ENCODE peak calls at places on chromosomes 11 and 22, in ten cellular contexts. I is NCI-H1436 treated with DMSO at 0.1 percent for 48 hours; H is left colon; G is HT1080; N is effector memory CD4-positive, alpha-beta T cell; A is NCI-H2081 treated with DMSO at 0.1 percent for 48 hours; L is sciatic nerve; F is AG08395; P is fibroblast of lung; C is HFFc6. E is an unnamed sample.

GRCh38 chr11:128021304-128022006 is 565.9 kb downstream of the ETS1 start:
- DNase-seq in I (no peak), H (no peak), G (peak), N (no peak), A (no peak), L (no peak), F (peak), P (peak), C (peak), E (no peak)

GRCh38 chr11:63459586-63459985 is 31.4 kb downstream of the PLAAT5 start:
- DNase-seq in I (no peak), H (no peak), G (peak), N (no peak), A (no peak), L (no peak), F (no peak), P (no peak), C (no peak), E (peak)

GRCh38 chr11:78698612-78699011 is 123.9 kb upstream of the NARS2 start:
- DNase-seq in I (no peak), H (no peak), G (peak), N (no peak), A (no peak), L (peak), F (peak), P (peak), C (peak), E (peak)

GRCh38 chr11:72493426-72494108 is 59.2 kb upstream of the CLPB start:
- DNase-seq in I (no peak), H (no peak), G (no peak), N (no peak), A (no peak), L (no peak), F (no peak), P (peak), C (no peak), E (no peak)

GRCh38 chr11:33321483-33321882 is 64.3 kb downstream of the HIPK3 start:
- DNase-seq in I (no peak), H (no peak), G (no peak), N (no peak), A (no peak), L (no peak), F (no peak), P (no peak), C (no peak), E (no peak)

GRCh38 chr11:16086229-16086628 is 270.1 kb downstream of the SOX6 start:
- DNase-seq in I (no peak), H (no peak), G (no peak), N (no peak), A (no peak), L (no peak), F (no peak), P (peak), C (no peak), E (no peak)

GRCh38 chr11:88375927-88376470 is 38.5 kb upstream of the CTSC start:
- DNase-seq in I (no peak), H (no peak), G (no peak), N (no peak), A (no peak), L (no peak), F (no peak), P (no peak), C (no peak), E (no peak)

GRCh38 chr11:117654856-117655255 is 142.2 kb downstream of the DSCAML1 start:
- DNase-seq in I (no peak), H (no peak), G (no peak), N (no peak), A (no peak), L (no peak), F (no peak), P (no peak), C (no peak), E (no peak)

GRCh38 chr11:75262961-75263852 is 22.6 kb downstream of the TPBGL start:
- DNase-seq in I (no peak), H (no peak), G (no peak), N (no peak), A (no peak), L (peak), F (no peak), P (no peak), C (no peak), E (no peak)

GRCh38 chr11:69344570-69345145 is 50.7 kb downstream of the MYEOV start:
- DNase-seq in I (no peak), H (no peak), G (no peak), N (no peak), A (no peak), L (peak), F (no peak), P (no peak), C (no peak), E (no peak)

GRCh38 chr11:79428406-79428805 is 12.4 kb downstream of the TENM4 start:
- DNase-seq in I (no peak), H (no peak), G (no peak), N (no peak), A (no peak), L (no peak), F (peak), P (peak), C (peak), E (no peak)

GRCh38 chr11:13486926-13487660 is 8.7 kb downstream of the PTH start:
- DNase-seq in I (no peak), H (peak), G (peak), N (peak), A (no peak), L (peak), F (no peak), P (no peak), C (no peak), E (no peak)

GRCh38 chr11:133893381-133893780 is 48.1 kb upstream of the SPATA19 start:
- DNase-seq in I (no peak), H (no peak), G (no peak), N (no peak), A (no peak), L (no peak), F (no peak), P (no peak), C (no peak), E (no peak)

GRCh38 chr22:24564376-24565058 is 8.7 kb downstream of the SNRPD3 start:
- DNase-seq in I (no peak), H (no peak), G (no peak), N (no peak), A (no peak), L (no peak), F (no peak), P (no peak), C (no peak), E (no peak)

GRCh38 chr11:118634435-118635236 is 27.2 kb downstream of the PHLDB1 start:
- DNase-seq in I (no peak), H (peak), G (no peak), N (no peak), A (peak), L (peak), F (peak), P (peak), C (no peak), E (no peak)

GRCh38 chr22:24153353-24153752 is 27.9 kb upstream of the SUSD2 start:
- DNase-seq in I (no peak), H (peak), G (peak), N (no peak), A (no peak), L (no peak), F (no peak), P (peak), C (peak), E (peak)

GRCh38 chr22:21753374-21754111 is 17.9 kb upstream of the YPEL1 start:
- DNase-seq in I (no peak), H (no peak), G (no peak), N (no peak), A (no peak), L (no peak), F (no peak), P (no peak), C (no peak), E (no peak)

GRCh38 chr11:20609727-20610707 is 10.6 kb downstream of the SLC6A5 start:
- DNase-seq in I (peak), H (peak), G (peak), N (peak), A (peak), L (peak), F (peak), P (peak), C (peak), E (peak)

GRCh38 chr11:121741954-121742361 is 289.2 kb upstream of the SORL1-AS1 start:
- DNase-seq in I (no peak), H (peak), G (no peak), N (no peak), A (no peak), L (peak), F (peak), P (peak), C (no peak), E (no peak)

GRCh38 chr11:10984250-10984649 is 126.4 kb upstream of the ZBED5 start:
- DNase-seq in I (no peak), H (no peak), G (no peak), N (no peak), A (no peak), L (no peak), F (no peak), P (no peak), C (no peak), E (no peak)

GRCh38 chr11:12100886-12101285 is 9.5 kb upstream of the MICAL2 start:
- DNase-seq in I (no peak), H (no peak), G (no peak), N (no peak), A (no peak), L (peak), F (no peak), P (no peak), C (no peak), E (no peak)

GRCh38 chr22:41787331-41787730 is 13.1 kb upstream of the CCDC134 start:
- DNase-seq in I (no peak), H (no peak), G (no peak), N (no peak), A (no peak), L (no peak), F (no peak), P (no peak), C (no peak), E (no peak)

GRCh38 chr11:17613428-17613962 is 66.4 kb downstream of the OTOG start:
- DNase-seq in I (no peak), H (no peak), G (no peak), N (no peak), A (no peak), L (no peak), F (no peak), P (no peak), C (no peak), E (no peak)

GRCh38 chr11:27847496-27847895 is 147.2 kb upstream of the BDNF start:
- DNase-seq in I (no peak), H (no peak), G (no peak), N (no peak), A (no peak), L (no peak), F (peak), P (peak), C (no peak), E (no peak)

GRCh38 chr11:64745219-64745522 is 1.2 kb upstream of the RASGRP2 start:
- DNase-seq in I (no peak), H (peak), G (no peak), N (peak), A (no peak), L (peak), F (no peak), P (no peak), C (no peak), E (no peak)

GRCh38 chr11:43580735-43581369 is 99.7 kb upstream of the HSD17B12 start:
- DNase-seq in I (no peak), H (no peak), G (no peak), N (no peak), A (no peak), L (no peak), F (peak), P (no peak), C (no peak), E (no peak)

GRCh38 chr22:38761202-38762162 is 5.7 kb upstream of the SUN2 start:
- DNase-seq in I (no peak), H (no peak), G (peak), N (no peak), A (no peak), L (no peak), F (no peak), P (no peak), C (no peak), E (no peak)

GRCh38 chr11:124798991-124799383 is 1.2 kb downstream of the MSANTD2 start:
- DNase-seq in I (no peak), H (no peak), G (peak), N (no peak), A (no peak), L (no peak), F (peak), P (peak), C (peak), E (peak)

GRCh38 chr22:50481440-50482106 is at the start of gene ADM2:
- DNase-seq in I (no peak), H (peak), G (no peak), N (peak), A (no peak), L (no peak), F (peak), P (no peak), C (no peak), E (no peak)